ENCODE peak calls at places on chromosomes 1 and 21, in four cellular contexts. D is LNCaP clone FGC, Y is SK-N-SH, R is fibroblast of lung. J is an unnamed sample.

GRCh38 chr1:37602750-37603694 is 7.3 kb upstream of the GNL2 start:
- DNase-seq in D (no peak), Y (peak; percentile 74), R (peak; percentile 29), J (peak; percentile 60)

GRCh38 chr1:40476924-40477679 is at the start of gene ZFP69:
- DNase-seq in D (no peak), Y (peak; percentile 97), R (peak; percentile 64), J (peak; percentile 21)

GRCh38 chr1:76625887-76626286 is 241.4 kb upstream of the ST6GALNAC5 start:
- DNase-seq in D (no peak), Y (no peak), R (no peak), J (no peak)

GRCh38 chr21:45551316-45551715 is 9.1 kb upstream of the SLC19A1 start:
- DNase-seq in D (no peak), Y (no peak), R (peak; percentile 82), J (peak; percentile 80)

GRCh38 chr1:92831368-92831761 is 475 bp upstream of the RPL5 start:
- DNase-seq in D (no peak), Y (peak; percentile 39), R (no peak), J (no peak)

GRCh38 chr1:153968000-153968363 is 280 bp downstream of the CREB3L4 start:
- DNase-seq in D (no peak), Y (peak; percentile 29), R (no peak), J (no peak)

GRCh38 chr1:2974701-2975301 is 46.5 kb upstream of the ACTRT2 start:
- DNase-seq in D (no peak), Y (no peak), R (no peak), J (no peak)

GRCh38 chr1:37763791-37764741 is 854 bp downstream of the EPHA10 start:
- DNase-seq in D (no peak), Y (peak; percentile 64), R (peak; percentile 39), J (no peak)

GRCh38 chr1:220271706-220272046 is 577 bp downstream of the RAB3GAP2 start:
- DNase-seq in D (no peak), Y (peak; percentile 42), R (no peak), J (peak; percentile 51)

GRCh38 chr1:206441336-206441967 is 28.8 kb upstream of the IKBKE start:
- DNase-seq in D (no peak), Y (no peak), R (no peak), J (no peak)

GRCh38 chr1:154154534-154155181 is at the start of gene NUP210L:
- DNase-seq in D (no peak), Y (no peak), R (peak; percentile 74), J (no peak)

GRCh38 chr1:204274441-204274840 is 60.7 kb upstream of the GOLT1A start:
- DNase-seq in D (no peak), Y (no peak), R (peak; percentile 78), J (no peak)

GRCh38 chr1:10399487-10399917 is 638 bp downstream of the PGD start:
- DNase-seq in D (no peak), Y (no peak), R (peak; percentile 35), J (peak; percentile 58)

GRCh38 chr1:247913786-247914185 is 6.3 kb upstream of the OR2T8 start:
- DNase-seq in D (no peak), Y (no peak), R (no peak), J (no peak)

GRCh38 chr1:226611301-226611700 is 62.7 kb downstream of the STUM start:
- DNase-seq in D (no peak), Y (no peak), R (no peak), J (no peak)

GRCh38 chr21:36433011-36433709 is 46.8 kb downstream of the CLDN14 start:
- DNase-seq in D (no peak), Y (no peak), R (no peak), J (no peak)

GRCh38 chr1:12032141-12032710 is 12.9 kb downstream of the MIIP start:
- DNase-seq in D (no peak), Y (no peak), R (no peak), J (no peak)

GRCh38 chr1:214282696-214283225 is 1.8 kb downstream of the SMYD2 start:
- DNase-seq in D (no peak), Y (no peak), R (no peak), J (no peak)

GRCh38 chr1:81703736-81704463 is 96.8 kb upstream of the ADGRL2 start:
- DNase-seq in D (no peak), Y (no peak), R (peak; percentile 77), J (peak; percentile 70)

GRCh38 chr1:167401260-167401873 is 117.0 kb downstream of the CD247 start:
- DNase-seq in D (no peak), Y (peak; percentile 48), R (peak; percentile 61), J (peak; percentile 76)

GRCh38 chr1:193558491-193559028 is 372.1 kb upstream of the B3GALT2 start:
- DNase-seq in D (no peak), Y (no peak), R (peak; percentile 97), J (peak; percentile 97)

GRCh38 chr1:1171551-1172340 is 1.9 kb upstream of the TTLL10 start:
- DNase-seq in D (no peak), Y (peak; percentile 41), R (no peak), J (no peak)

GRCh38 chr1:93798301-93798700 is 80.7 kb downstream of the DNTTIP2 start:
- DNase-seq in D (peak; percentile 10), Y (no peak), R (peak; percentile 82), J (peak; percentile 75)

GRCh38 chr1:205543351-205544305 is 39.2 kb downstream of the CDK18 start:
- DNase-seq in D (peak; percentile 78), Y (peak; percentile 78), R (peak; percentile 59), J (peak; percentile 99)

GRCh38 chr1:204658295-204658694 is 27.2 kb downstream of the LRRN2 start:
- DNase-seq in D (no peak), Y (no peak), R (no peak), J (no peak)

GRCh38 chr1:5980314-5981008 is 11.8 kb downstream of the NPHP4 start:
- DNase-seq in D (no peak), Y (peak; percentile 84), R (peak; percentile 11), J (peak; percentile 21)

GRCh38 chr1:71593523-71593922 is 512.7 kb upstream of the ZRANB2 start:
- DNase-seq in D (no peak), Y (no peak), R (peak; percentile 11), J (peak; percentile 22)
- TF ChIP-seq CTCF in D (peak; percentile 24), Y (no peak), R (no peak), J (peak; percentile 21)

GRCh38 chr1:233518344-233518743 is 95.6 kb upstream of the KCNK1 start:
- DNase-seq in D (peak; percentile 30), Y (peak; percentile 39), R (no peak), J (peak; percentile 83)
- TF ChIP-seq CTCF in D (peak; percentile 35), Y (peak; percentile 76), R (no peak), J (peak; percentile 83)

GRCh38 chr21:20040768-20041167 is 957.4 kb upstream of the NCAM2 start:
- DNase-seq in D (no peak), Y (no peak), R (no peak), J (peak; percentile 21)
- TF ChIP-seq CTCF in D (peak; percentile 55), Y (no peak), R (no peak), J (peak; percentile 40)

DNA sequence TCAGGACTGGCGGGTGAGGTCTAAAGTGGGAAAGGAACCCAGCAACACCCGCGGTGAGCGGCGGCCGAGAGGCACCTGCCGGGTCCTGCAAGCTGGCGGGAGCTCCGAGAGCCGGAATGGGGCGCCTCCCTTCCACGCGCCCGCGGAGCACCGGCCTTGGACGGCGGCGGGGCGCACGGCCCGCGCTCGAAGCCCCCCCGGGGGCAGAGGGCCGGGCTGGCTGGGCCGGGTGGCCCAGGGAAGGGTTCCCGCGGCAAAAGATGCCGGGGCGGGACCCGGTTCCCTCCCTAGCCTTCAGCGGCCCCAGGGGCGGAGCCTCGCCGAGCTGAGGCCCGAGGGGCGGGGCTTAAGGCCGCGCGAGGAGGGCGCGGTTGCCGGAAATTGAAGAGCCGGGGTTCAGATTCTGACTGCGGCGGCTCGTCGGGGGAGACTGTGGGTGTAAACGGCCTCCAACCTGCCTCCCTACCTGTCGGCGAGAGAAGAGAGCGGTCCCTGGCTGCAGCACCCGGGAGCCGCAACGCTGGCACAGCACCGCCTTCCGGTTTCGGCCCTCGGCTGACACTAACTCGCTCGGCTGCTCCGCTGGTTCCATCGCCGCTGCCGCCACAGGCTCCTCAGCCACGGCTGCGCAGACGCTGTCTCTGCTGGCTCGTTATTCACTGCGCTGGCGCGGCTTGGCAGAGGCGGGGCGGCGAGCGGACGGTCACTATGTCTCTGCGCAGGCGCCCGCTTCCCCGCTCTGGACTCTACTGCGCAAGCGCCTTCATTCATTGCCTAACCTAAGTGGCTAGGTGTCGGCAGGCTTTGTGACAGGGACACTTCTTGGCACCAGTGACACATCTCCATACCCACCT is at the start of gene RABIF:
- DNase-seq in D (peak; percentile 88), Y (peak; percentile 97), R (peak; percentile 91), J (peak; percentile 99)
- TF ChIP-seq CTCF in D (no peak), Y (no peak), R (no peak), J (no peak)

DNA sequence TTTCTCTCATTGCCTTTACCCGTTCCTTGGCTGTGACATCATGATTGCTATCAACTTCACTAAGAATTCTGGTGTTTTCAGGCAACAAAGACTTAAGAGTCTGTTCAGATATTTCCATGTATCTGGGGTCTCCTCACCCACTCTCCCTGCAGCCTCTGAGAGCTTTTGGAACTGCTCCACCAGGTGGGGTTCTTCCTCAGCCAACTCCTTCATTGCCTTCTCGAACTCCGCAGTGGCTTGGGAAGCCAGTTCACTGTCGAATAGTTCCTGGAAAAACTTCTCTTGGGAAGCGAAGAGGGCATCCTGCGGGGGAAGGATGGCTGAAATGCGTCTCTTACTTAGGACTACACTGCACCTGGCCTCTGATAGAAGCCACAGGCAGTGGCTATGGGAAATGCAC is 2.1 kb downstream of the PEX19 start:
- DNase-seq in D (no peak), Y (no peak), R (no peak), J (no peak)
- TF ChIP-seq CTCF in D (no peak), Y (no peak), R (no peak), J (no peak)

GRCh38 chr1:22359427-22359826 is 92.2 kb upstream of the ZBTB40 start:
- DNase-seq in D (no peak), Y (no peak), R (no peak), J (no peak)
- TF ChIP-seq CTCF in D (no peak), Y (no peak), R (no peak), J (no peak)

GRCh38 chr1:221543529-221544120 is 198.3 kb downstream of the DUSP10 start:
- DNase-seq in D (no peak), Y (peak; percentile 21), R (peak; percentile 72), J (peak; percentile 56)
- TF ChIP-seq CTCF in D (peak; percentile 71), Y (peak; percentile 69), R (peak; percentile 57), J (peak; percentile 86)

DNA sequence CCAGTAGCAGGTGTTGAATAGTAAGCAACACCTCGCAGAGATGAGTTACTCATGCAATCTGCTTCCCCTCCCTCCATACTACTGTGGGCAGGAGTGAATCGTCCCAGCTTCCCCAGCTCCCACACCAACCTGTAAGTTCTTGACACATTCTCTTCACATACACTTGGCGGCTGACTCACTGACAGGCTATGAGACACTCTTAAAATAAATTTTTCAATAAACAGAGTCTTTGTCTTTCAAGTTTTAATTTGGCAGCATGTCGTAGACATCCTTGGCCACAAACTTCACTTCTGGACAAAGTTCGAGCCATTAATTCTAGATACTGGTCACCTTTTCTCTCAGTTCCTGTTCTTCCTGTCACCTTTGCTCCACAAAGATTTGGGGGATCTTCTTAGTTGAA is 290.7 kb downstream of the TM2D1 start:
- DNase-seq in D (no peak), Y (no peak), R (no peak), J (peak; percentile 51)
- TF ChIP-seq CTCF in D (no peak), Y (no peak), R (no peak), J (no peak)